ENCODE peak calls at places on chromosomes 12 and 14, in eight cellular contexts. D is coronary artery, Q is epithelial cell of esophagus, Y is cardiac muscle cell, F is heart left ventricle, V is left lung, H is glutamatergic neuron, N is endothelial cell. J is an unnamed sample.

GRCh38 chr12:110249716-110250225 is 31.3 kb upstream of the ATP2A2 start:
- DNase-seq in D (no peak), Q (no peak), Y (peak), F (peak), V (no peak), H (no peak), N (no peak), J (no peak)

GRCh38 chr12:8947737-8948136 is 1.7 kb downstream of the M6PR start:
- DNase-seq in D (no peak), Q (no peak), Y (no peak), F (no peak), V (no peak), H (no peak), N (no peak), J (no peak)

GRCh38 chr12:52036587-52037171 is 14.6 kb upstream of the NR4A1 start:
- DNase-seq in D (no peak), Q (peak), Y (peak), F (peak), V (peak), H (peak), N (peak), J (peak)

GRCh38 chr12:124696689-124697476 is 129.5 kb upstream of the NCOR2 start:
- DNase-seq in D (no peak), Q (no peak), Y (peak), F (peak), V (no peak), H (peak), N (no peak), J (no peak)

GRCh38 chr12:49959570-49960473 is 1.9 kb upstream of the AQP5 start:
- DNase-seq in D (no peak), Q (peak), Y (peak), F (no peak), V (no peak), H (no peak), N (peak), J (no peak)

GRCh38 chr12:17666641-17667324 is 423.2 kb downstream of the RERGL start:
- DNase-seq in D (no peak), Q (no peak), Y (no peak), F (no peak), V (peak), H (no peak), N (no peak), J (no peak)

GRCh38 chr12:13957576-13957975 is 23.8 kb downstream of the GRIN2B start:
- DNase-seq in D (no peak), Q (no peak), Y (no peak), F (no peak), V (no peak), H (no peak), N (no peak), J (no peak)

GRCh38 chr12:65900912-65901672 is 76.8 kb downstream of the HMGA2 start:
- DNase-seq in D (no peak), Q (no peak), Y (no peak), F (no peak), V (no peak), H (no peak), N (no peak), J (no peak)

GRCh38 chr12:109294286-109294796 is 14.7 kb downstream of the FOXN4 start:
- DNase-seq in D (no peak), Q (no peak), Y (no peak), F (no peak), V (no peak), H (no peak), N (no peak), J (no peak)

GRCh38 chr14:40374221-40374620 is 942.0 kb upstream of the FBXO33 start:
- DNase-seq in D (no peak), Q (no peak), Y (no peak), F (no peak), V (peak), H (no peak), N (no peak), J (no peak)

GRCh38 chr12:70660620-70661219 is 23.5 kb upstream of the PTPRB start:
- DNase-seq in D (no peak), Q (peak), Y (no peak), F (peak), V (peak), H (no peak), N (no peak), J (no peak)

GRCh38 chr12:82952946-82953345 is 266.2 kb downstream of the TMTC2 start:
- DNase-seq in D (no peak), Q (peak), Y (no peak), F (no peak), V (no peak), H (no peak), N (no peak), J (no peak)

GRCh38 chr12:53737951-53738833 is 10.9 kb upstream of the CALCOCO1 start:
- DNase-seq in D (no peak), Q (no peak), Y (no peak), F (no peak), V (peak), H (peak), N (peak), J (no peak)

GRCh38 chr12:123034865-123035264 is 54.4 kb downstream of the ARL6IP4 start:
- DNase-seq in D (no peak), Q (peak), Y (peak), F (no peak), V (no peak), H (no peak), N (no peak), J (no peak)

GRCh38 chr14:70555890-70556289 is 21.1 kb upstream of the ADAM20 start:
- DNase-seq in D (no peak), Q (peak), Y (peak), F (peak), V (peak), H (no peak), N (no peak), J (no peak)

GRCh38 chr12:122421263-122421814 is 1.1 kb downstream of the CLIP1 start:
- DNase-seq in D (no peak), Q (peak), Y (peak), F (no peak), V (no peak), H (peak), N (peak), J (no peak)

GRCh38 chr12:57341275-57341990 is 89.4 kb downstream of the R3HDM2 start:
- DNase-seq in D (no peak), Q (peak), Y (no peak), F (no peak), V (no peak), H (no peak), N (no peak), J (no peak)

GRCh38 chr12:45938566-45938965 is 51.8 kb downstream of the SCAF11 start:
- DNase-seq in D (no peak), Q (peak), Y (no peak), F (no peak), V (no peak), H (no peak), N (no peak), J (no peak)

GRCh38 chr12:52380271-52380694 is 5.2 kb downstream of the KRT84 start:
- DNase-seq in D (no peak), Q (peak), Y (peak), F (peak), V (no peak), H (peak), N (peak), J (no peak)

GRCh38 chr12:41310367-41310766 is 122.2 kb downstream of the PDZRN4 start:
- DNase-seq in D (no peak), Q (no peak), Y (no peak), F (no peak), V (no peak), H (no peak), N (no peak), J (no peak)

GRCh38 chr14:91830777-91831176 is 36.6 kb downstream of the TC2N start:
- DNase-seq in D (no peak), Q (peak), Y (no peak), F (no peak), V (no peak), H (no peak), N (no peak), J (no peak)

GRCh38 chr12:127559349-127560040 is 707.5 kb upstream of the TMEM132C start:
- DNase-seq in D (no peak), Q (peak), Y (peak), F (no peak), V (no peak), H (peak), N (peak), J (no peak)

GRCh38 chr12:9925746-9926393 is 6.3 kb downstream of the CLEC2A start:
- DNase-seq in D (no peak), Q (peak), Y (peak), F (no peak), V (no peak), H (no peak), N (peak), J (no peak)

GRCh38 chr12:104282109-104282508 is 21.4 kb upstream of the EID3 start:
- DNase-seq in D (no peak), Q (no peak), Y (peak), F (no peak), V (no peak), H (no peak), N (no peak), J (no peak)

GRCh38 chr12:47818701-47819543 is 781 bp downstream of the HDAC7 start:
- DNase-seq in D (no peak), Q (no peak), Y (no peak), F (peak), V (peak), H (peak), N (peak), J (no peak)

GRCh38 chr14:101227611-101228594 is 324.4 kb upstream of the RTL1 start:
- DNase-seq in D (peak), Q (no peak), Y (no peak), F (no peak), V (peak), H (no peak), N (no peak), J (peak)

GRCh38 chr14:22226381-22226780 is 362.6 kb downstream of the DAD1 start:
- DNase-seq in D (no peak), Q (peak), Y (no peak), F (no peak), V (no peak), H (no peak), N (no peak), J (no peak)

GRCh38 chr12:94875525-94875924 is 128.0 kb downstream of the NDUFA12 start:
- DNase-seq in D (no peak), Q (peak), Y (peak), F (no peak), V (no peak), H (no peak), N (peak), J (no peak)
- TF ChIP-seq CTCF in D (no peak), Q (peak), Y (no peak), F (no peak), V (no peak), H (no peak), N (no peak), J (no peak)

DNA sequence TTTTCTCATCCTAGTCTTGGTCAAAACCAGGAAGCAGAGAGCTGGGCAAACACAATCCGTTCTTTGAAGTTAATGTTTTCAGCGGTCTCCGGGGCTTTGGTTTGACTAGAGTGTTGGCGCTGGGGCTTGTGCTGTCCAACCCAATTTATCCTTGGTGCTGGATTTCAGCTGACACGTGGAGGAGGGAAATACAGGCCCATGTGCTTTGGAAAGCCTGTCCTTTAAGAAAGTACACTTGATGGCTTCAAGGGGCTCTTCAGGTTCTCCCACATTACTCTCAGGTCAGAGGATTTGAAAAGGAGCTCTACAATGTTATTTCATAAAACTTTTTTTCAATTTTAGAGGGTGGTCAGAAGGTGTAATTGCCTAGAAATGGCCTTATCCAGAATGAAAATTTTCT is 985.8 kb downstream of the VRK1 start:
- DNase-seq in D (no peak), Q (no peak), Y (no peak), F (no peak), V (no peak), H (no peak), N (no peak), J (no peak)
- TF ChIP-seq CTCF in D (no peak), Q (no peak), Y (no peak), F (no peak), V (no peak), H (no peak), N (no peak), J (no peak)

DNA sequence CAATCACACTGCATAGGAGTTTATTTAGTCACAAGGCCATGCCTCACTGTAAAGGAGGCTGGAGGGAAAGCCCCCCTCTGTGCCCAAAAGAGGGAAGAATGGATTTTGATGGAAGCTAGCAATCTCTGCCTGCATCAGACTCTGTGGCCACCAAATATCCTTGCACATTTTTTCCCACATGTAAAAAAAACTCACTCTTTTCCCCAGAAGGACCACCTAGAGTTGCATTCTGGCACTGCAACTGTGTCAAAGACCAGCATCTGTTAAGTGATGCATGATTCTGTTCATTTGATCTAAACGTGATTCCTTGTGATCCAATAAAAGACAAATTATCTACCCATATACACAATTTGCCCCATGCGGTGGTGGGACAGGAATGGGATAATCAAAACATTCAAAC is 8.0 kb downstream of the RHOJ start:
- DNase-seq in D (no peak), Q (no peak), Y (no peak), F (no peak), V (no peak), H (no peak), N (no peak), J (no peak)
- TF ChIP-seq CTCF in D (no peak), Q (no peak), Y (peak), F (no peak), V (no peak), H (peak), N (peak), J (peak)

DNA sequence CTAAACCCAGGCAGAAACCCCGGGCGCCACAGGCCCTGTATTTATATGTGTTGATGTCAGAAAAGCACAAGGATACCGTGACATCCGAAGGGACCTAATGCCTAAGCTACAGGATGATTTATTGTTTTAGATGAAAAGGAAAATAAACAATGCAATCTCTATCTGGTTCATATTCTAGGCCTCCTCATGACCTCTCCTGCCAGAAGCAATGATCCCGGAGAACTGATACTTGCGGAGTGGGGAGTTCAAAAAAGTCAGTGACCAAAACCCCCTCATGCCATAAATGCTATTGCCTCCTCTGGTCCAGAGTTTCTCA is 849 bp upstream of the CSRP2 start:
- DNase-seq in D (peak), Q (no peak), Y (no peak), F (peak), V (no peak), H (peak), N (no peak), J (no peak)
- TF ChIP-seq CTCF in D (no peak), Q (no peak), Y (no peak), F (no peak), V (no peak), H (no peak), N (no peak), J (peak)

J was measured in mesothelial cell of epicardium.